ENCODE peak calls at places on chromosomes 11 and 22, in five cellular contexts. One of them, this sample, is unnamed.
A peak's percentile ranks its signal among the peaks of the same experiment; 100 is the strongest.

GRCh38 chr22:26800858-26801257 is 143.5 kb downstream of the MIAT start:
- DNase-seq in CD4-positive, alpha-beta memory T cell: no peak
- DNase-seq in dermis blood vessel endothelial cell: no peak
- DNase-seq in activated T-cell treated with anti-CD3 and anti-CD28 coated beads, Interleukin-2, amount 50 U/mL, for 24 hours: no peak
- DNase-seq in T-helper 9 cell: no peak
- DNase-seq in this sample: no peak

GRCh38 chr22:29146101-29146560 is 59.6 kb upstream of the EMID1 start:
- DNase-seq in T-helper 9 cell: no peak
- DNase-seq in activated T-cell treated with anti-CD3 and anti-CD28 coated beads, Interleukin-2, amount 50 U/mL, for 24 hours: peak; percentile 6
- DNase-seq in dermis blood vessel endothelial cell: no peak
- DNase-seq in CD4-positive, alpha-beta memory T cell: no peak
- DNase-seq in this sample: peak; percentile 17

GRCh38 chr22:38398609-38399401 is 56.2 kb downstream of the KCNJ4 start:
- DNase-seq in CD4-positive, alpha-beta memory T cell: peak; percentile 82
- DNase-seq in activated T-cell treated with anti-CD3 and anti-CD28 coated beads, Interleukin-2, amount 50 U/mL, for 24 hours: peak; percentile 88
- DNase-seq in T-helper 9 cell: peak; percentile 88
- DNase-seq in dermis blood vessel endothelial cell: peak; percentile 87
- DNase-seq in this sample: peak; percentile 92

GRCh38 chr22:45833613-45834012 is 143.3 kb downstream of the WNT7B start:
- DNase-seq in dermis blood vessel endothelial cell: no peak
- DNase-seq in activated T-cell treated with anti-CD3 and anti-CD28 coated beads, Interleukin-2, amount 50 U/mL, for 24 hours: no peak
- DNase-seq in T-helper 9 cell: no peak
- DNase-seq in CD4-positive, alpha-beta memory T cell: no peak
- DNase-seq in this sample: no peak

GRCh38 chr11:15194671-15195415 is 80.1 kb downstream of the INSC start:
- DNase-seq in CD4-positive, alpha-beta memory T cell: no peak
- DNase-seq in T-helper 9 cell: no peak
- DNase-seq in activated T-cell treated with anti-CD3 and anti-CD28 coated beads, Interleukin-2, amount 50 U/mL, for 24 hours: no peak
- DNase-seq in dermis blood vessel endothelial cell: no peak
- DNase-seq in this sample: no peak

GRCh38 chr22:23834830-23835772 is 3.7 kb downstream of the DERL3 start:
- DNase-seq in CD4-positive, alpha-beta memory T cell: no peak
- DNase-seq in T-helper 9 cell: no peak
- DNase-seq in activated T-cell treated with anti-CD3 and anti-CD28 coated beads, Interleukin-2, amount 50 U/mL, for 24 hours: no peak
- DNase-seq in dermis blood vessel endothelial cell: no peak
- DNase-seq in this sample: peak; percentile 64

GRCh38 chr22:50027639-50028537 is 15.3 kb upstream of the IL17REL start:
- DNase-seq in dermis blood vessel endothelial cell: peak; percentile 6
- DNase-seq in CD4-positive, alpha-beta memory T cell: peak; percentile 39
- DNase-seq in activated T-cell treated with anti-CD3 and anti-CD28 coated beads, Interleukin-2, amount 50 U/mL, for 24 hours: peak; percentile 74
- DNase-seq in T-helper 9 cell: no peak
- DNase-seq in this sample: peak; percentile 87

GRCh38 chr11:94283678-94284077 is 20.7 kb upstream of the IZUMO1R start:
- DNase-seq in CD4-positive, alpha-beta memory T cell: no peak
- DNase-seq in dermis blood vessel endothelial cell: no peak
- DNase-seq in T-helper 9 cell: no peak
- DNase-seq in activated T-cell treated with anti-CD3 and anti-CD28 coated beads, Interleukin-2, amount 50 U/mL, for 24 hours: no peak
- DNase-seq in this sample: no peak

GRCh38 chr11:79237676-79238075 is 203.2 kb downstream of the TENM4 start:
- DNase-seq in dermis blood vessel endothelial cell: peak; percentile 0
- DNase-seq in CD4-positive, alpha-beta memory T cell: no peak
- DNase-seq in activated T-cell treated with anti-CD3 and anti-CD28 coated beads, Interleukin-2, amount 50 U/mL, for 24 hours: no peak
- DNase-seq in T-helper 9 cell: no peak
- DNase-seq in this sample: no peak

GRCh38 chr11:25941353-25941752 is 390.6 kb upstream of the ANO3 start:
- DNase-seq in T-helper 9 cell: no peak
- DNase-seq in activated T-cell treated with anti-CD3 and anti-CD28 coated beads, Interleukin-2, amount 50 U/mL, for 24 hours: no peak
- DNase-seq in dermis blood vessel endothelial cell: no peak
- DNase-seq in CD4-positive, alpha-beta memory T cell: no peak
- DNase-seq in this sample: no peak

GRCh38 chr11:75639752-75640151 is 29.1 kb downstream of the MAP6 start:
- DNase-seq in T-helper 9 cell: no peak
- DNase-seq in dermis blood vessel endothelial cell: peak; percentile 61
- DNase-seq in CD4-positive, alpha-beta memory T cell: no peak
- DNase-seq in activated T-cell treated with anti-CD3 and anti-CD28 coated beads, Interleukin-2, amount 50 U/mL, for 24 hours: no peak
- DNase-seq in this sample: peak; percentile 66

GRCh38 chr11:67689178-67689577 is 14.8 kb upstream of the ALDH3B2 start:
- DNase-seq in activated T-cell treated with anti-CD3 and anti-CD28 coated beads, Interleukin-2, amount 50 U/mL, for 24 hours: no peak
- DNase-seq in T-helper 9 cell: no peak
- DNase-seq in dermis blood vessel endothelial cell: no peak
- DNase-seq in CD4-positive, alpha-beta memory T cell: no peak
- DNase-seq in this sample: no peak

This sample was measured in stomach.